ENCODE peak calls at places on chromosomes 5 and 9, in nine cellular contexts. One of them, this sample, is unnamed.

GRCh38 chr5:95726811-95727763 is 4.0 kb upstream of the RHOBTB3 start:
- DNase-seq in IMR-90: no peak
- DNase-seq in MM.1S: no peak
- DNase-seq in adrenal gland: no peak
- DNase-seq in heart right ventricle: no peak
- DNase-seq in uterus: no peak
- DNase-seq in colonic mucosa: no peak
- DNase-seq in heart left ventricle: no peak
- DNase-seq in prostate gland: no peak
- DNase-seq in this sample: no peak

GRCh38 chr5:73201547-73202513 is 28.8 kb downstream of the TMEM174 start:
- DNase-seq in uterus: peak; percentile 39
- DNase-seq in IMR-90: peak; percentile 47
- DNase-seq in heart right ventricle: peak; percentile 39
- DNase-seq in colonic mucosa: peak; percentile 96
- DNase-seq in adrenal gland: peak; percentile 73
- DNase-seq in heart left ventricle: peak; percentile 69
- DNase-seq in prostate gland: no peak
- DNase-seq in MM.1S: peak; percentile 66
- DNase-seq in this sample: peak; percentile 94

GRCh38 chr5:94440015-94440414 is 178.4 kb downstream of the KIAA0825 start:
- DNase-seq in adrenal gland: no peak
- DNase-seq in prostate gland: no peak
- DNase-seq in IMR-90: no peak
- DNase-seq in heart right ventricle: no peak
- DNase-seq in colonic mucosa: no peak
- DNase-seq in MM.1S: no peak
- DNase-seq in uterus: no peak
- DNase-seq in heart left ventricle: no peak
- DNase-seq in this sample: no peak

GRCh38 chr9:69745716-69746538 is 13.9 kb downstream of the PTAR1 start:
- DNase-seq in uterus: no peak
- DNase-seq in MM.1S: no peak
- DNase-seq in heart left ventricle: no peak
- DNase-seq in IMR-90: peak; percentile 47
- DNase-seq in adrenal gland: no peak
- DNase-seq in colonic mucosa: no peak
- DNase-seq in heart right ventricle: no peak
- DNase-seq in prostate gland: no peak
- DNase-seq in this sample: peak; percentile 24

GRCh38 chr5:14110680-14111079 is 32.5 kb upstream of the TRIO start:
- DNase-seq in MM.1S: no peak
- DNase-seq in uterus: no peak
- DNase-seq in heart left ventricle: no peak
- DNase-seq in adrenal gland: no peak
- DNase-seq in heart right ventricle: no peak
- DNase-seq in IMR-90: peak; percentile 95
- DNase-seq in prostate gland: no peak
- DNase-seq in colonic mucosa: no peak
- DNase-seq in this sample: no peak

GRCh38 chr5:160312139-160312959 is at the start of gene CCNJL:
- DNase-seq in IMR-90: peak; percentile 44
- DNase-seq in MM.1S: peak; percentile 20
- DNase-seq in uterus: peak; percentile 22
- DNase-seq in heart right ventricle: peak; percentile 63
- DNase-seq in adrenal gland: peak; percentile 79
- DNase-seq in colonic mucosa: peak; percentile 52
- DNase-seq in prostate gland: peak; percentile 30
- DNase-seq in heart left ventricle: peak; percentile 70
- DNase-seq in this sample: peak; percentile 90

GRCh38 chr5:73100109-73100508 is 20.3 kb upstream of the TMEM171 start:
- DNase-seq in IMR-90: no peak
- DNase-seq in adrenal gland: no peak
- DNase-seq in MM.1S: no peak
- DNase-seq in uterus: no peak
- DNase-seq in heart left ventricle: no peak
- DNase-seq in colonic mucosa: no peak
- DNase-seq in heart right ventricle: no peak
- DNase-seq in prostate gland: no peak
- DNase-seq in this sample: no peak

GRCh38 chr5:6556089-6556801 is 76.6 kb downstream of the NSUN2 start:
- DNase-seq in prostate gland: no peak
- DNase-seq in heart left ventricle: no peak
- DNase-seq in adrenal gland: no peak
- DNase-seq in IMR-90: no peak
- DNase-seq in heart right ventricle: no peak
- DNase-seq in colonic mucosa: no peak
- DNase-seq in uterus: no peak
- DNase-seq in MM.1S: no peak
- DNase-seq in this sample: no peak

GRCh38 chr9:96062854-96063253 is 187.4 kb downstream of the ERCC6L2 start:
- DNase-seq in heart right ventricle: no peak
- DNase-seq in MM.1S: no peak
- DNase-seq in uterus: no peak
- DNase-seq in heart left ventricle: no peak
- DNase-seq in adrenal gland: no peak
- DNase-seq in colonic mucosa: no peak
- DNase-seq in prostate gland: no peak
- DNase-seq in IMR-90: no peak
- DNase-seq in this sample: peak; percentile 13

GRCh38 chr9:107358867-107359440 is 75.9 kb downstream of the RAD23B start:
- DNase-seq in heart right ventricle: no peak
- DNase-seq in uterus: no peak
- DNase-seq in colonic mucosa: no peak
- DNase-seq in prostate gland: no peak
- DNase-seq in IMR-90: no peak
- DNase-seq in heart left ventricle: no peak
- DNase-seq in adrenal gland: no peak
- DNase-seq in MM.1S: no peak
- DNase-seq in this sample: no peak

GRCh38 chr5:90613918-90614504 is 55.4 kb downstream of the ADGRV1 start:
- DNase-seq in heart left ventricle: no peak
- DNase-seq in adrenal gland: no peak
- DNase-seq in uterus: no peak
- DNase-seq in heart right ventricle: no peak
- DNase-seq in IMR-90: no peak
- DNase-seq in MM.1S: no peak
- DNase-seq in prostate gland: no peak
- DNase-seq in colonic mucosa: no peak
- DNase-seq in this sample: no peak

GRCh38 chr9:99387416-99387815 is 165.3 kb downstream of the SEC61B start:
- DNase-seq in heart right ventricle: no peak
- DNase-seq in MM.1S: no peak
- DNase-seq in prostate gland: no peak
- DNase-seq in adrenal gland: no peak
- DNase-seq in IMR-90: no peak
- DNase-seq in heart left ventricle: no peak
- DNase-seq in colonic mucosa: no peak
- DNase-seq in uterus: no peak
- DNase-seq in this sample: no peak

GRCh38 chr9:36956908-36957307 is 77.2 kb downstream of the PAX5 start:
- DNase-seq in prostate gland: no peak
- DNase-seq in uterus: no peak
- DNase-seq in IMR-90: no peak
- DNase-seq in colonic mucosa: no peak
- DNase-seq in heart right ventricle: no peak
- DNase-seq in adrenal gland: no peak
- DNase-seq in heart left ventricle: no peak
- DNase-seq in MM.1S: no peak
- DNase-seq in this sample: peak; percentile 55

GRCh38 chr5:128673970-128674369 is 135.9 kb upstream of the FBN2 start:
- DNase-seq in IMR-90: no peak
- DNase-seq in prostate gland: no peak
- DNase-seq in MM.1S: no peak
- DNase-seq in heart left ventricle: no peak
- DNase-seq in heart right ventricle: no peak
- DNase-seq in adrenal gland: no peak
- DNase-seq in colonic mucosa: no peak
- DNase-seq in uterus: no peak
- DNase-seq in this sample: peak; percentile 56

DNA sequence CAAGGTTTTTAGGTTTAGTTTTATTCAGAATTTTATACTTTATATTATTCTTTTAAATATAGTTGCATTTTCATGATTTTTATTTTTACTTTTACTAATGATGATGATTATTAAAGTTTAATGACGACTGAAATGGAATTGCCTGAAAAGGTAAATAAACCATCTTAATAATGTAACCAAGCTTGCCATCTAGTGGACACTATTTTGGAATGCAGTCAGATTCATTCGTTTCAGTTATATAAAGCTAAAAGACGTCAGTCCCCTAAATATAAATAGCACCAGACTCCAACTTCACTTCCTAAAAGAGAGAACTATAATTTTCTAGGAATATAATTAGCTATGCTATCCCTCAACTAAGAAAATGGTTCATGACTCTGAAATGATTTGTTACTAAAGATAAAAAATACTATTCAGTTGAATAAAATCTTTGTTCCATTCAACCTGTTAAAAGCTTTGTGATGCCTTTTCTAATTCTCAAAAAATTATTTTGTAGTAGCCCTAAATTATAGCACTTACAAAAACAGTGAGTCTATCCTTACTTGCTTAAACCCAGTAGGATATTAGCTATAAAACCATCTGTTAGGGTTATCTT is 19.9 kb downstream of the ABITRAM start:
- DNase-seq in heart right ventricle: peak; percentile 23
- DNase-seq in IMR-90: peak; percentile 71
- DNase-seq in MM.1S: peak; percentile 55
- DNase-seq in prostate gland: no peak
- DNase-seq in colonic mucosa: no peak
- DNase-seq in uterus: no peak
- DNase-seq in adrenal gland: no peak
- DNase-seq in heart left ventricle: no peak
- DNase-seq in this sample: peak; percentile 58
- TF ChIP-seq CTCF in heart right ventricle: peak; percentile 84
- TF ChIP-seq CTCF in IMR-90: peak; percentile 70
- TF ChIP-seq CTCF in MM.1S: peak; percentile 58
- TF ChIP-seq CTCF in prostate gland: no peak
- TF ChIP-seq CTCF in colonic mucosa: peak; percentile 54
- TF ChIP-seq CTCF in uterus: peak; percentile 63
- TF ChIP-seq CTCF in adrenal gland: peak; percentile 72
- TF ChIP-seq CTCF in heart left ventricle: peak; percentile 79
- TF ChIP-seq CTCF in this sample: no peak

GRCh38 chr5:141524604-141525597 is 36.0 kb downstream of the PCDHGC5 start:
- DNase-seq in heart left ventricle: peak; percentile 91
- DNase-seq in adrenal gland: peak; percentile 91
- DNase-seq in MM.1S: peak; percentile 73
- DNase-seq in IMR-90: peak; percentile 97
- DNase-seq in prostate gland: peak; percentile 74
- DNase-seq in uterus: peak; percentile 93
- DNase-seq in colonic mucosa: peak; percentile 88
- DNase-seq in heart right ventricle: peak; percentile 91
- DNase-seq in this sample: peak; percentile 100

GRCh38 chr5:141528401-141528984 is 39.6 kb downstream of the PCDHGC5 start:
- DNase-seq in uterus: peak; percentile 67
- DNase-seq in colonic mucosa: peak; percentile 22
- DNase-seq in adrenal gland: peak; percentile 65
- DNase-seq in MM.1S: no peak
- DNase-seq in IMR-90: peak; percentile 59
- DNase-seq in heart right ventricle: peak; percentile 64
- DNase-seq in prostate gland: peak; percentile 29
- DNase-seq in heart left ventricle: peak; percentile 60
- DNase-seq in this sample: no peak

GRCh38 chr5:141523991-141524390 is 35.1 kb downstream of the PCDHGC5 start:
- DNase-seq in colonic mucosa: no peak
- DNase-seq in MM.1S: no peak
- DNase-seq in heart left ventricle: no peak
- DNase-seq in adrenal gland: no peak
- DNase-seq in IMR-90: no peak
- DNase-seq in uterus: no peak
- DNase-seq in heart right ventricle: no peak
- DNase-seq in prostate gland: no peak
- DNase-seq in this sample: no peak

GRCh38 chr5:141529002-141529401 is 40.1 kb downstream of the PCDHGC5 start:
- DNase-seq in heart right ventricle: peak; percentile 58
- DNase-seq in colonic mucosa: no peak
- DNase-seq in adrenal gland: peak; percentile 64
- DNase-seq in uterus: peak; percentile 67
- DNase-seq in MM.1S: no peak
- DNase-seq in heart left ventricle: peak; percentile 66
- DNase-seq in prostate gland: no peak
- DNase-seq in IMR-90: peak; percentile 88
- DNase-seq in this sample: no peak

GRCh38 chr5:141525659-141526058 is 36.8 kb downstream of the PCDHGC5 start:
- DNase-seq in IMR-90: no peak
- DNase-seq in uterus: no peak
- DNase-seq in MM.1S: no peak
- DNase-seq in colonic mucosa: peak; percentile 56
- DNase-seq in heart left ventricle: no peak
- DNase-seq in prostate gland: no peak
- DNase-seq in heart right ventricle: no peak
- DNase-seq in adrenal gland: no peak
- DNase-seq in this sample: no peak
- H3K4me1 ChIP-seq in IMR-90: peaks cover 36% of the 10 kb centered on the region
- H3K4me1 ChIP-seq in uterus: no peaks in the 10 kb centered on the region
- H3K4me1 ChIP-seq in MM.1S: peaks cover 32% of the 10 kb centered on the region
- H3K4me1 ChIP-seq in colonic mucosa: peaks cover 6% of the 10 kb centered on the region
- H3K4me1 ChIP-seq in heart left ventricle: peaks cover 64% of the 10 kb centered on the region
- H3K4me1 ChIP-seq in prostate gland: peaks cover 6% of the 10 kb centered on the region
- H3K4me1 ChIP-seq in heart right ventricle: peaks cover 77% of the 10 kb centered on the region
- H3K4me1 ChIP-seq in adrenal gland: peaks cover 45% of the 10 kb centered on the region
- H3K4me1 ChIP-seq in this sample: peaks cover 11% of the 10 kb centered on the region

GRCh38 chr5:143126121-143127019 is 277.1 kb downstream of the NR3C1 start:
- DNase-seq in MM.1S: no peak
- DNase-seq in heart right ventricle: no peak
- DNase-seq in heart left ventricle: no peak
- DNase-seq in adrenal gland: no peak
- DNase-seq in uterus: no peak
- DNase-seq in colonic mucosa: no peak
- DNase-seq in prostate gland: no peak
- DNase-seq in IMR-90: peak; percentile 30
- DNase-seq in this sample: no peak
- H3K4me3 ChIP-seq in MM.1S: no peak overlapping the region
- H3K4me3 ChIP-seq in heart right ventricle: no peak overlapping the region
- H3K4me3 ChIP-seq in heart left ventricle: no peak overlapping the region
- H3K4me3 ChIP-seq in adrenal gland: no peak overlapping the region
- H3K4me3 ChIP-seq in uterus: no peak overlapping the region
- H3K4me3 ChIP-seq in colonic mucosa: no peak overlapping the region
- H3K4me3 ChIP-seq in prostate gland: no peak overlapping the region
- H3K4me3 ChIP-seq in IMR-90: no peak overlapping the region
- H3K4me3 ChIP-seq in this sample: no peak overlapping the region

DNA sequence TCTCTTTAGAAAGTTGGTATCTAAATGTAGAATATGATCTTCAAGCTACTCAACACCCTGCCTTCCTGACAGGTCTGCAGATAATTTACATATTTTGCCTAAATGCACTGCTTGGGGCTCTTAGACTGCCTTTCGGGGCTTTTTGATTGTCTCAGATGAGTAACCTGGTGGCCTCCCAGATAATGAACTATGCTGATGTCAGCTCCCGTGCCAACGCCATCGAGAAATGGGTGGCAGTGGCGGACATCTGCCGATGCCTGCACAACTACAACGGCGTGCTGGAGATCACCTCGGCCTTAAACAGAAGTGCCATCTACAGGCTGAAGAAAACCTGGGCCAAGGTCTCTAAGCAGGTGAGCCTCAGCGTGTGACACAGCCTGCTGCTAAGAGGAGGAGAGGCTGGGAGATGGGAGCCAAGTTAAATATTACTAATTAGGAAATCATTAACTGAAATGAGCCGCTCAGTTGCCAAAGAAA is 20.9 kb upstream of the CKMT2 start:
- DNase-seq in MM.1S: no peak
- DNase-seq in uterus: no peak
- DNase-seq in heart left ventricle: no peak
- DNase-seq in colonic mucosa: no peak
- DNase-seq in heart right ventricle: no peak
- DNase-seq in adrenal gland: no peak
- DNase-seq in IMR-90: no peak
- DNase-seq in prostate gland: no peak
- DNase-seq in this sample: no peak
- TF ChIP-seq CTCF in MM.1S: no peak
- TF ChIP-seq CTCF in uterus: no peak
- TF ChIP-seq CTCF in heart left ventricle: no peak
- TF ChIP-seq CTCF in colonic mucosa: no peak
- TF ChIP-seq CTCF in heart right ventricle: no peak
- TF ChIP-seq CTCF in adrenal gland: no peak
- TF ChIP-seq CTCF in IMR-90: no peak
- TF ChIP-seq CTCF in prostate gland: no peak
- TF ChIP-seq CTCF in this sample: peak; percentile 37

This sample was measured in GM23338.